ENCODE peak calls at places on chromosome 17, in nine cellular contexts. One of them, this sample, is unnamed. For H3K36me3, the result is how much of the 10 kb centered on the place peaks cover.

GRCh38 chr17:56819431-56820145 is 14.1 kb downstream of the C17orf67 start:
- DNase-seq in SK-N-SH: peak
- DNase-seq in brain microvascular endothelial cell: peak
- DNase-seq in neural progenitor cell: peak
- DNase-seq in lung: peak
- DNase-seq in HepG2: peak
- DNase-seq in hepatocyte: peak
- DNase-seq in stomach: peak
- DNase-seq in astrocyte: peak
- DNase-seq in this sample: no peak

GRCh38 chr17:40317345-40317873 is 8.4 kb downstream of the RARA start:
- DNase-seq in SK-N-SH: peak
- DNase-seq in brain microvascular endothelial cell: peak
- DNase-seq in neural progenitor cell: peak
- DNase-seq in lung: no peak
- DNase-seq in HepG2: peak
- DNase-seq in hepatocyte: peak
- DNase-seq in stomach: peak
- DNase-seq in astrocyte: peak
- DNase-seq in this sample: no peak

GRCh38 chr17:40862985-40863733 is 3.9 kb downstream of the KRT12 start:
- DNase-seq in SK-N-SH: no peak
- DNase-seq in brain microvascular endothelial cell: no peak
- DNase-seq in neural progenitor cell: peak
- DNase-seq in lung: no peak
- DNase-seq in HepG2: peak
- DNase-seq in hepatocyte: no peak
- DNase-seq in stomach: no peak
- DNase-seq in astrocyte: no peak
- DNase-seq in this sample: no peak

GRCh38 chr17:76467809-76468633 is 618 bp downstream of the AANAT start:
- DNase-seq in SK-N-SH: no peak
- DNase-seq in brain microvascular endothelial cell: no peak
- DNase-seq in neural progenitor cell: no peak
- DNase-seq in lung: no peak
- DNase-seq in HepG2: no peak
- DNase-seq in hepatocyte: no peak
- DNase-seq in stomach: no peak
- DNase-seq in astrocyte: no peak
- DNase-seq in this sample: no peak

GRCh38 chr17:40953876-40954275 is 12.9 kb downstream of the KRT39 start:
- DNase-seq in SK-N-SH: no peak
- DNase-seq in brain microvascular endothelial cell: peak
- DNase-seq in neural progenitor cell: no peak
- DNase-seq in lung: no peak
- DNase-seq in HepG2: no peak
- DNase-seq in hepatocyte: no peak
- DNase-seq in stomach: no peak
- DNase-seq in astrocyte: peak
- DNase-seq in this sample: peak

GRCh38 chr17:59332890-59333377 is 1.5 kb downstream of the YPEL2 start:
- DNase-seq in SK-N-SH: no peak
- DNase-seq in brain microvascular endothelial cell: no peak
- DNase-seq in neural progenitor cell: no peak
- DNase-seq in lung: peak
- DNase-seq in HepG2: no peak
- DNase-seq in hepatocyte: peak
- DNase-seq in stomach: peak
- DNase-seq in astrocyte: no peak
- DNase-seq in this sample: no peak

GRCh38 chr17:76597156-76598003 is 11.7 kb upstream of the ST6GALNAC2 start:
- DNase-seq in SK-N-SH: no peak
- DNase-seq in brain microvascular endothelial cell: no peak
- DNase-seq in neural progenitor cell: no peak
- DNase-seq in lung: peak
- DNase-seq in HepG2: peak
- DNase-seq in hepatocyte: no peak
- DNase-seq in stomach: no peak
- DNase-seq in astrocyte: no peak
- DNase-seq in this sample: no peak

GRCh38 chr17:10033449-10033848 is 128.4 kb upstream of the RCVRN start:
- DNase-seq in SK-N-SH: no peak
- DNase-seq in brain microvascular endothelial cell: no peak
- DNase-seq in neural progenitor cell: peak
- DNase-seq in lung: no peak
- DNase-seq in HepG2: no peak
- DNase-seq in hepatocyte: no peak
- DNase-seq in stomach: no peak
- DNase-seq in astrocyte: no peak
- DNase-seq in this sample: no peak

GRCh38 chr17:12745481-12745880 is 43.8 kb upstream of the ARHGAP44 start:
- DNase-seq in SK-N-SH: no peak
- DNase-seq in brain microvascular endothelial cell: no peak
- DNase-seq in neural progenitor cell: no peak
- DNase-seq in lung: no peak
- DNase-seq in HepG2: no peak
- DNase-seq in hepatocyte: peak
- DNase-seq in stomach: no peak
- DNase-seq in astrocyte: no peak
- DNase-seq in this sample: no peak

GRCh38 chr17:5110816-5111215 is 862 bp downstream of the ZNF232 start:
- DNase-seq in SK-N-SH: no peak
- DNase-seq in brain microvascular endothelial cell: no peak
- DNase-seq in neural progenitor cell: no peak
- DNase-seq in lung: no peak
- DNase-seq in HepG2: peak
- DNase-seq in hepatocyte: peak
- DNase-seq in stomach: no peak
- DNase-seq in astrocyte: no peak
- DNase-seq in this sample: no peak

GRCh38 chr17:62674363-62674739 is 46.9 kb downstream of the MRC2 start:
- DNase-seq in SK-N-SH: no peak
- DNase-seq in brain microvascular endothelial cell: no peak
- DNase-seq in neural progenitor cell: no peak
- DNase-seq in lung: no peak
- DNase-seq in HepG2: no peak
- DNase-seq in hepatocyte: no peak
- DNase-seq in stomach: no peak
- DNase-seq in astrocyte: no peak
- DNase-seq in this sample: no peak

DNA sequence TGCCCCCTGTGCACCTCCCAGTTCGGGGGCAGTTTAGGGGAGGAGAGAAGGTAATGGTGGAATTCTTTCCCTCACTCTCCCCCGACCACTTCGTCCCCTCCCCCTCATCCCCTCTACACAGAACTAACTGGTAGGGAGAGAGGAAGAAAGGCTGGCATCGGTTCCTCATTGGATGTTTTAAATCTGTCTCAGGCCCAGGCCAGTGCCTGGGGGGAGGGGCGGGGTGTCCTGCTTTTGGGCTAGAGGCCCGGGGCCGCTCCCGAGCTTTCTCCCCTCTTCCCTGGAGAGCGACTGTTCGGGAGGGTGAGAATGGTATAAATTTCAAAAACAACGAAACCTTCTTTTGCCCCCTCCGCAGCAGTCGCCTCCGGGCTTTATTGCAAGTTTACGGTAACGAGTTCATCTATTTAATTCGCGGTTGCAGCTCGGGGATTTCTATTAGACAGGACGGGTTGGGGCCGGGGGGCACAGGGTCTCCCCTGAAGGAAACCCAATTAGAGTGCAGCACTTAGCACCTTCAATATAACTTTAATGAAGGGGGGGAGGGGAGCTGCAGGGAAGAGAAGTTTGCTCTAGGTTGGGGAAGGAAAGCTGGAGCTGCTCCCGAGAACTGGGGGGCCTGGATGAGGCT is at the start of gene PRAC2:
- DNase-seq in SK-N-SH: no peak
- DNase-seq in brain microvascular endothelial cell: no peak
- DNase-seq in neural progenitor cell: peak
- DNase-seq in lung: no peak
- DNase-seq in HepG2: no peak
- DNase-seq in hepatocyte: no peak
- DNase-seq in stomach: no peak
- DNase-seq in astrocyte: no peak
- DNase-seq in this sample: no peak
- H3K4me3 ChIP-seq in SK-N-SH: no peak
- H3K4me3 ChIP-seq in brain microvascular endothelial cell: no peak
- H3K4me3 ChIP-seq in neural progenitor cell: no peak
- H3K4me3 ChIP-seq in lung: no peak
- H3K4me3 ChIP-seq in HepG2: no peak
- H3K4me3 ChIP-seq in hepatocyte: no peak
- H3K4me3 ChIP-seq in stomach: peak
- H3K4me3 ChIP-seq in astrocyte: no peak
- H3K4me3 ChIP-seq in this sample: no peak

DNA sequence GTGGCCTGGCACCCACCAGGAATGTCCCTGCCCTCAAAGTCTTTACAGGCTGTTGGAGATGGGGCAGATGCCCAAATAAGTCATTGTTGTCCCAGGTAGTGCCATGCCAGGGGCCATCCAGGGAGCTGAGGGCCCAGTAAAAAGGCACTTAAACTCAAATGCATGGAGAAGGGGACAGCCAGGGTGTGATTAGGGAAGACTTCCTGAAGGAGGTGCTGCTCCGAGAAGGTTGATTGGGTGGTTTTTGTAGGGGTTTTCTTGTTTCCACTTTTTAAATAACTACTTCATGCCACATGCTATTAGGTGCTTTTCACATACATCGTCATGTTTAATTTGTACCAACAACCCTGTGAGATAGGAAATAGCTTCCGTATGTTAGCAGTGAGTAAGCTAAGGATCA is 66.9 kb downstream of the RAI1 start:
- DNase-seq in SK-N-SH: no peak
- DNase-seq in brain microvascular endothelial cell: no peak
- DNase-seq in neural progenitor cell: no peak
- DNase-seq in lung: no peak
- DNase-seq in HepG2: no peak
- DNase-seq in hepatocyte: no peak
- DNase-seq in stomach: no peak
- DNase-seq in astrocyte: no peak
- DNase-seq in this sample: no peak
- TF ChIP-seq CTCF in SK-N-SH: peak
- TF ChIP-seq CTCF in brain microvascular endothelial cell: peak
- TF ChIP-seq CTCF in neural progenitor cell: peak
- TF ChIP-seq CTCF in lung: no peak
- TF ChIP-seq CTCF in HepG2: no peak
- TF ChIP-seq CTCF in hepatocyte: no peak
- TF ChIP-seq CTCF in stomach: no peak
- TF ChIP-seq CTCF in astrocyte: peak
- TF ChIP-seq CTCF in this sample: peak

DNA sequence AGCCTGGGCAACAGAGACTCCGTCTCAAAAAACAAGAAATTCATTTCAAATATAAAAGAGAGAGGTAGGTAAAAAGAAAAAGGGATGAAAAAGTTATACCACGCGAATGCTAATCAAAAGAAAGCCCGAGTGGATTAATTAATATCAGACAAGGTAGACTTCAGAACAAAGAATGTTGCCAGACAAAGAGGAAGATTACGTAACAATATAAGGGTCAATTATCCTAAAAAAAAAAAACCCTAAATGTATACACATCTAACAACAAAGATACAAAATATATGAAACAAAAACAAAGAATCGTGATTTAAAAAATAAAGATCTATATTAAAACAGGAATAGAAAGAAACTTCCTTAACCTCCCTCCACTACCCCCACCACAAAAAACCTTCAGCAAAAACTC is 44.1 kb downstream of the CCDC57 start:
- DNase-seq in SK-N-SH: no peak
- DNase-seq in brain microvascular endothelial cell: no peak
- DNase-seq in neural progenitor cell: no peak
- DNase-seq in lung: no peak
- DNase-seq in HepG2: no peak
- DNase-seq in hepatocyte: no peak
- DNase-seq in stomach: no peak
- DNase-seq in astrocyte: no peak
- DNase-seq in this sample: no peak
- H3K36me3 ChIP-seq in SK-N-SH: under half
- H3K36me3 ChIP-seq in brain microvascular endothelial cell: under half
- H3K36me3 ChIP-seq in neural progenitor cell: under half
- H3K36me3 ChIP-seq in lung: under half
- H3K36me3 ChIP-seq in HepG2: under half
- H3K36me3 ChIP-seq in hepatocyte: under half
- H3K36me3 ChIP-seq in stomach: under half
- H3K36me3 ChIP-seq in astrocyte: under half
- H3K36me3 ChIP-seq in this sample: under half

DNA sequence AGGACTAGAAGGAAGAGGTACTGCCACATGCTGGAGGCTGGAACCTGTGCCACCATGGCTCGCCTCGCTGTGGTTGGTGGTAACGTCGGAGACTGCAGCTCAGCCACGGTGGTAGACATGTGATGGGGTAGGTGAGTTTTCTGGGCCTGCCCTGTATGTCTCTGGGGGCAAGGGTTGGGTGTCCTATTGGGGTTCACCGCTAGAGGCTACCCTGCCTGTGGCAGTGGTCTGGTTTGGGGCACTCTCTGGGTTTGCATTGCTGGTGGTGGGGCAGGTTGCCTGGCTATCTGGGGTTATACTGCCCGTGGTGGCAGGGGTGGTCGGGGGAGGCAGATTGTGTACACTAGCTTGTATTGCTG is 79.3 kb upstream of the KCNJ18 start:
- DNase-seq in SK-N-SH: no peak
- DNase-seq in brain microvascular endothelial cell: no peak
- DNase-seq in neural progenitor cell: no peak
- DNase-seq in lung: no peak
- DNase-seq in HepG2: no peak
- DNase-seq in hepatocyte: no peak
- DNase-seq in stomach: no peak
- DNase-seq in astrocyte: no peak
- DNase-seq in this sample: no peak
- H3K4me3 ChIP-seq in SK-N-SH: no peak
- H3K4me3 ChIP-seq in brain microvascular endothelial cell: no peak
- H3K4me3 ChIP-seq in neural progenitor cell: no peak
- H3K4me3 ChIP-seq in lung: no peak
- H3K4me3 ChIP-seq in HepG2: no peak
- H3K4me3 ChIP-seq in hepatocyte: no peak
- H3K4me3 ChIP-seq in stomach: no peak
- H3K4me3 ChIP-seq in astrocyte: no peak
- H3K4me3 ChIP-seq in this sample: no peak

This sample was measured in kidney epithelial cell.